ENCODE peak calls at places on chromosomes 2 and 18, in nine cellular contexts. One of them, this sample, is unnamed.

GRCh38 chr18:35497006-35497333 is 790 bp downstream of the INO80C start:
- DNase-seq in HFFc6: no peak
- DNase-seq in left ventricle myocardium inferior: no peak
- DNase-seq in GM23248: peak
- DNase-seq in adrenal gland: no peak
- DNase-seq in RKO: peak
- DNase-seq in effector memory CD8-positive, alpha-beta T cell: no peak
- DNase-seq in mesenteric fat pad: no peak
- DNase-seq in cardiac fibroblast: peak
- DNase-seq in this sample: no peak

GRCh38 chr2:127100261-127101047 is 6.5 kb downstream of the BIN1 start:
- DNase-seq in HFFc6: no peak
- DNase-seq in left ventricle myocardium inferior: no peak
- DNase-seq in GM23248: peak
- DNase-seq in adrenal gland: peak
- DNase-seq in RKO: no peak
- DNase-seq in effector memory CD8-positive, alpha-beta T cell: no peak
- DNase-seq in mesenteric fat pad: no peak
- DNase-seq in cardiac fibroblast: peak
- DNase-seq in this sample: no peak

GRCh38 chr2:26724004-26724750 is 31.7 kb downstream of the KCNK3 start:
- DNase-seq in HFFc6: peak
- DNase-seq in left ventricle myocardium inferior: peak
- DNase-seq in GM23248: peak
- DNase-seq in adrenal gland: peak
- DNase-seq in RKO: peak
- DNase-seq in effector memory CD8-positive, alpha-beta T cell: no peak
- DNase-seq in mesenteric fat pad: peak
- DNase-seq in cardiac fibroblast: peak
- DNase-seq in this sample: no peak

GRCh38 chr2:120764434-120764833 is 28.8 kb downstream of the GLI2 start:
- DNase-seq in HFFc6: no peak
- DNase-seq in left ventricle myocardium inferior: no peak
- DNase-seq in GM23248: no peak
- DNase-seq in adrenal gland: peak
- DNase-seq in RKO: no peak
- DNase-seq in effector memory CD8-positive, alpha-beta T cell: no peak
- DNase-seq in mesenteric fat pad: no peak
- DNase-seq in cardiac fibroblast: no peak
- DNase-seq in this sample: no peak

GRCh38 chr2:163934134-163934533 is 198.3 kb upstream of the FIGN start:
- DNase-seq in HFFc6: no peak
- DNase-seq in left ventricle myocardium inferior: no peak
- DNase-seq in GM23248: peak
- DNase-seq in adrenal gland: no peak
- DNase-seq in RKO: no peak
- DNase-seq in effector memory CD8-positive, alpha-beta T cell: no peak
- DNase-seq in mesenteric fat pad: no peak
- DNase-seq in cardiac fibroblast: no peak
- DNase-seq in this sample: no peak

GRCh38 chr2:234425923-234426603 is 70.8 kb downstream of the ARL4C start:
- DNase-seq in HFFc6: no peak
- DNase-seq in left ventricle myocardium inferior: no peak
- DNase-seq in GM23248: no peak
- DNase-seq in adrenal gland: no peak
- DNase-seq in RKO: no peak
- DNase-seq in effector memory CD8-positive, alpha-beta T cell: peak
- DNase-seq in mesenteric fat pad: no peak
- DNase-seq in cardiac fibroblast: no peak
- DNase-seq in this sample: peak

GRCh38 chr2:25273985-25274550 is 67.7 kb downstream of the DNMT3A start:
- DNase-seq in HFFc6: no peak
- DNase-seq in left ventricle myocardium inferior: no peak
- DNase-seq in GM23248: no peak
- DNase-seq in adrenal gland: no peak
- DNase-seq in RKO: no peak
- DNase-seq in effector memory CD8-positive, alpha-beta T cell: no peak
- DNase-seq in mesenteric fat pad: no peak
- DNase-seq in cardiac fibroblast: no peak
- DNase-seq in this sample: no peak

GRCh38 chr2:83273322-83273721 is 1185.8 kb downstream of the SUCLG1 start:
- DNase-seq in HFFc6: no peak
- DNase-seq in left ventricle myocardium inferior: no peak
- DNase-seq in GM23248: no peak
- DNase-seq in adrenal gland: no peak
- DNase-seq in RKO: no peak
- DNase-seq in effector memory CD8-positive, alpha-beta T cell: no peak
- DNase-seq in mesenteric fat pad: no peak
- DNase-seq in cardiac fibroblast: no peak
- DNase-seq in this sample: no peak

GRCh38 chr18:44537521-44537920 is 143.2 kb upstream of the SETBP1 start:
- DNase-seq in HFFc6: peak
- DNase-seq in left ventricle myocardium inferior: no peak
- DNase-seq in GM23248: peak
- DNase-seq in adrenal gland: no peak
- DNase-seq in RKO: peak
- DNase-seq in effector memory CD8-positive, alpha-beta T cell: no peak
- DNase-seq in mesenteric fat pad: no peak
- DNase-seq in cardiac fibroblast: peak
- DNase-seq in this sample: no peak

GRCh38 chr18:62279561-62279960 is 45.5 kb upstream of the TNFRSF11A start:
- DNase-seq in HFFc6: no peak
- DNase-seq in left ventricle myocardium inferior: no peak
- DNase-seq in GM23248: no peak
- DNase-seq in adrenal gland: no peak
- DNase-seq in RKO: no peak
- DNase-seq in effector memory CD8-positive, alpha-beta T cell: no peak
- DNase-seq in mesenteric fat pad: no peak
- DNase-seq in cardiac fibroblast: no peak
- DNase-seq in this sample: no peak